ENCODE peak calls at places on chromosome 3, in nine cellular contexts. O is NAMALWA; Q is G401; W is HFFc6; P is psoas muscle; C is ACHN; H is HuH-7.5; V is ascending aorta; Y is stimulated activated naive B cell treated with anti-CD40 and anti-IgM and Interleukin-4, amounts not matched to agents 10 μg/mL and 1 μg/mL and 100 μg/mL, for 72 hours. F is an unnamed sample.

GRCh38 chr3:60079076-60079475 is 1029.3 kb upstream of the CFAP20DC start:
- DNase-seq in O (peak), Q (no peak), W (no peak), P (no peak), C (no peak), H (no peak), V (no peak), Y (no peak), F (no peak)

GRCh38 chr3:166283856-166284255 is 446.6 kb upstream of the BCHE start:
- DNase-seq in O (no peak), Q (no peak), W (no peak), P (no peak), C (peak), H (no peak), V (no peak), Y (no peak), F (no peak)

GRCh38 chr3:172437713-172438112 is 10.5 kb downstream of the GHSR start:
- DNase-seq in O (no peak), Q (no peak), W (no peak), P (no peak), C (no peak), H (no peak), V (no peak), Y (no peak), F (no peak)

GRCh38 chr3:29453278-29453961 is 172.5 kb downstream of the RBMS3 start:
- DNase-seq in O (no peak), Q (peak), W (no peak), P (peak), C (peak), H (no peak), V (no peak), Y (no peak), F (no peak)

GRCh38 chr3:162992741-162993140 is 1496.1 kb downstream of the OTOL1 start:
- DNase-seq in O (no peak), Q (no peak), W (no peak), P (no peak), C (no peak), H (no peak), V (no peak), Y (no peak), F (no peak)

GRCh38 chr3:70970952-70971351 is 612.6 kb downstream of the FOXP1 start:
- DNase-seq in O (no peak), Q (no peak), W (no peak), P (no peak), C (no peak), H (no peak), V (no peak), Y (no peak), F (no peak)

GRCh38 chr3:72625616-72626337 is 222.5 kb downstream of the SHQ1 start:
- DNase-seq in O (no peak), Q (no peak), W (peak), P (no peak), C (peak), H (no peak), V (no peak), Y (no peak), F (no peak)

GRCh38 chr3:131402391-131403039 is 20.9 kb downstream of the NUDT16 start:
- DNase-seq in O (no peak), Q (no peak), W (peak), P (no peak), C (no peak), H (no peak), V (no peak), Y (no peak), F (no peak)

GRCh38 chr3:141228385-141228784 is 3.2 kb upstream of the PXYLP1 start:
- DNase-seq in O (no peak), Q (no peak), W (no peak), P (no peak), C (no peak), H (no peak), V (no peak), Y (no peak), F (no peak)